ENCODE peak calls at places on chromosome 16, in eight cellular contexts. Z is stimulated activated CD4-positive, alpha-beta T cell treated with anti-CD3 and anti-CD28 coated beads, TNF-alpha, amount 100 ng/mL, for 48 hours; D is tibial artery; Y is progenitor cell of endocrine pancreas; K is AG08395; E is stimulated activated CD8-positive, alpha-beta memory T cell treated with anti-CD3 and anti-CD28 coated beads, Interleukin-7, amount 100 ng/mL, for 1 hour; A is prostate gland; X is activated T-cell treated with anti-CD3 and anti-CD28 coated beads for 48 hours. G is an unnamed sample.

GRCh38 chr16:30184430-30185140 is 1.2 kb downstream of the CORO1A start:
- DNase-seq in Z (peak; percentile 31), D (peak; percentile 17), Y (no peak), K (no peak), E (no peak), A (no peak), X (peak; percentile 31), G (peak; percentile 29)

GRCh38 chr16:2486645-2487516 is 12.0 kb downstream of the TBC1D24 start:
- DNase-seq in Z (peak; percentile 63), D (peak; percentile 54), Y (no peak), K (no peak), E (peak; percentile 61), A (peak; percentile 56), X (peak; percentile 59), G (no peak)

GRCh38 chr16:57669476-57670162 is 1.5 kb downstream of the ADGRG3 start:
- DNase-seq in Z (no peak), D (no peak), Y (no peak), K (no peak), E (no peak), A (no peak), X (no peak), G (no peak)

GRCh38 chr16:81729451-81729850 is 49.6 kb upstream of the PLCG2 start:
- DNase-seq in Z (no peak), D (no peak), Y (no peak), K (no peak), E (no peak), A (no peak), X (no peak), G (no peak)

GRCh38 chr16:88005148-88005547 is 53.9 kb downstream of the BANP start:
- DNase-seq in Z (no peak), D (no peak), Y (no peak), K (no peak), E (no peak), A (no peak), X (no peak), G (no peak)

GRCh38 chr16:58485184-58485887 is 14.6 kb upstream of the NDRG4 start:
- DNase-seq in Z (no peak), D (no peak), Y (no peak), K (no peak), E (no peak), A (no peak), X (no peak), G (no peak)

GRCh38 chr16:72050769-72051464 is 3.4 kb upstream of the HP start:
- DNase-seq in Z (no peak), D (no peak), Y (no peak), K (peak; percentile 25), E (no peak), A (no peak), X (no peak), G (no peak)

GRCh38 chr16:15954814-15955151 is 5.4 kb downstream of the ABCC1 start:
- DNase-seq in Z (no peak), D (peak; percentile 51), Y (no peak), K (no peak), E (no peak), A (no peak), X (no peak), G (no peak)

GRCh38 chr16:89704281-89704680 is 2.8 kb upstream of the SPATA2L start:
- DNase-seq in Z (no peak), D (no peak), Y (no peak), K (no peak), E (no peak), A (no peak), X (no peak), G (no peak)

GRCh38 chr16:9226924-9227323 is 135.5 kb downstream of the HAPSTR1 start:
- DNase-seq in Z (no peak), D (no peak), Y (no peak), K (no peak), E (no peak), A (no peak), X (no peak), G (no peak)

GRCh38 chr16:54493594-54493993 is 207.0 kb upstream of the IRX3 start:
- DNase-seq in Z (no peak), D (no peak), Y (no peak), K (no peak), E (no peak), A (no peak), X (no peak), G (no peak)

GRCh38 chr16:11828696-11829095 is 22.6 kb downstream of the RSL1D1 start:
- DNase-seq in Z (no peak), D (no peak), Y (no peak), K (no peak), E (no peak), A (no peak), X (no peak), G (no peak)

GRCh38 chr16:56613706-56614105 is 5.3 kb downstream of the MT2A start:
- DNase-seq in Z (no peak), D (no peak), Y (no peak), K (no peak), E (no peak), A (no peak), X (no peak), G (no peak)

GRCh38 chr16:89449726-89450335 is 40.5 kb downstream of the ANKRD11 start:
- DNase-seq in Z (no peak), D (no peak), Y (no peak), K (no peak), E (no peak), A (no peak), X (no peak), G (no peak)

GRCh38 chr16:641326-642188 is at the start of gene MCRIP2:
- DNase-seq in Z (peak; percentile 77), D (peak; percentile 76), Y (peak; percentile 73), K (peak; percentile 91), E (peak; percentile 31), A (peak; percentile 73), X (peak; percentile 79), G (peak; percentile 92)

GRCh38 chr16:85437161-85438052 is 175.7 kb upstream of the GSE1 start:
- DNase-seq in Z (no peak), D (peak; percentile 54), Y (no peak), K (peak; percentile 35), E (no peak), A (peak; percentile 83), X (no peak), G (peak; percentile 80)

GRCh38 chr16:27344707-27345106 is 30.9 kb downstream of the IL4R start:
- DNase-seq in Z (no peak), D (no peak), Y (no peak), K (no peak), E (no peak), A (no peak), X (no peak), G (no peak)

GRCh38 chr16:24858219-24859041 is 12.7 kb downstream of the SLC5A11 start:
- DNase-seq in Z (peak; percentile 47), D (peak; percentile 31), Y (peak; percentile 68), K (peak; percentile 80), E (peak; percentile 3), A (no peak), X (peak; percentile 28), G (peak; percentile 55)

GRCh38 chr16:76976756-76977155 is 214.2 kb upstream of the MON1B start:
- DNase-seq in Z (no peak), D (no peak), Y (no peak), K (no peak), E (no peak), A (no peak), X (no peak), G (no peak)

GRCh38 chr16:25707982-25708583 is 16.3 kb downstream of the HS3ST4 start:
- DNase-seq in Z (no peak), D (no peak), Y (no peak), K (no peak), E (no peak), A (no peak), X (no peak), G (no peak)

GRCh38 chr16:2082171-2082982 is 34.6 kb downstream of the TSC2 start:
- DNase-seq in Z (no peak), D (no peak), Y (no peak), K (no peak), E (no peak), A (peak; percentile 86), X (no peak), G (peak; percentile 90)

GRCh38 chr16:48559462-48560211 is 50.3 kb downstream of the N4BP1 start:
- DNase-seq in Z (no peak), D (no peak), Y (no peak), K (no peak), E (no peak), A (no peak), X (no peak), G (no peak)

G was measured in ovary.